ENCODE peak calls at places on chromosomes 3 and 15, in ten cellular contexts. O, Z, W, C, A, R, B, I, T and X are unnamed samples.

GRCh38 chr3:14143826-14144225 is 19.0 kb downstream of the TMEM43 start:
- DNase-seq in C (no peak), Z (no peak), R (peak; percentile 92), T (no peak), B (peak; percentile 87), W (no peak), A (no peak), O (peak; percentile 85), I (no peak), X (no peak)

GRCh38 chr3:80087769-80088168 is 320.0 kb upstream of the ROBO1 start:
- DNase-seq in C (no peak), Z (no peak), O (no peak), B (peak; percentile 7), T (no peak), I (no peak), A (no peak), R (peak; percentile 46), W (no peak), X (no peak)

GRCh38 chr3:179272385-179272784 is 21.5 kb upstream of the KCNMB3 start:
- DNase-seq in I (no peak), Z (no peak), A (no peak), W (no peak), B (no peak), O (no peak), C (no peak), T (peak; percentile 36), R (no peak), X (peak; percentile 23)

GRCh38 chr3:99640214-99640851 is 1.9 kb downstream of the COL8A1 start:
- DNase-seq in T (no peak), B (no peak), W (no peak), R (no peak), Z (no peak), C (no peak), I (no peak), A (no peak), O (no peak), X (no peak)

GRCh38 chr15:46460426-46460825 is 825.6 kb downstream of the SQOR start:
- DNase-seq in Z (no peak), B (no peak), A (no peak), T (peak; percentile 88), W (no peak), R (no peak), C (no peak), I (no peak), O (no peak), X (no peak)

GRCh38 chr15:28021281-28022039 is 77.7 kb downstream of the OCA2 start:
- DNase-seq in R (peak; percentile 43), B (no peak), W (no peak), Z (no peak), T (peak; percentile 99), I (no peak), O (peak; percentile 64), A (no peak), C (peak; percentile 6), X (peak; percentile 23)

GRCh38 chr3:19213608-19214220 is 65.4 kb downstream of the KCNH8 start:
- DNase-seq in B (no peak), T (peak; percentile 63), R (no peak), W (no peak), O (no peak), Z (no peak), C (no peak), I (no peak), A (no peak), X (no peak)

GRCh38 chr3:131387796-131388195 is 6.2 kb downstream of the NUDT16 start:
- DNase-seq in I (no peak), R (no peak), B (no peak), O (no peak), T (peak; percentile 21), A (no peak), C (no peak), W (no peak), Z (no peak), X (no peak)

GRCh38 chr3:146077181-146077580 is 83.8 kb downstream of the PLOD2 start:
- DNase-seq in W (no peak), I (no peak), Z (no peak), O (no peak), C (no peak), T (no peak), A (no peak), R (no peak), B (no peak), X (no peak)

GRCh38 chr15:69086427-69087205 is 72.1 kb downstream of the NOX5 start:
- DNase-seq in C (no peak), B (no peak), R (no peak), A (no peak), Z (no peak), T (no peak), I (no peak), O (no peak), W (no peak), X (no peak)

GRCh38 chr15:82810061-82810862 is 834 bp downstream of the WHAMM start:
- DNase-seq in B (peak; percentile 47), A (peak; percentile 19), I (peak; percentile 52), C (peak; percentile 60), T (peak; percentile 35), W (peak; percentile 36), O (peak; percentile 19), Z (peak; percentile 14), R (peak; percentile 43), X (peak; percentile 23)

GRCh38 chr3:59240856-59241255 is 191.0 kb upstream of the CFAP20DC start:
- DNase-seq in C (no peak), I (no peak), W (no peak), O (no peak), B (no peak), A (no peak), Z (no peak), T (no peak), R (no peak), X (no peak)

GRCh38 chr3:189160519-189161309 is 11.1 kb upstream of the TPRG1 start:
- DNase-seq in T (no peak), A (no peak), B (no peak), O (no peak), C (no peak), R (peak; percentile 48), W (no peak), I (no peak), Z (no peak), X (no peak)

GRCh38 chr15:99177679-99178078 is 71.7 kb downstream of the TTC23 start:
- DNase-seq in W (no peak), O (no peak), T (no peak), A (no peak), C (no peak), R (no peak), Z (no peak), B (no peak), I (no peak), X (no peak)

GRCh38 chr3:155428558-155428957 is 135.1 kb upstream of the STRIT1 start:
- DNase-seq in W (no peak), I (no peak), B (peak; percentile 79), O (peak; percentile 60), R (no peak), A (no peak), T (no peak), Z (no peak), C (no peak), X (no peak)

GRCh38 chr15:41892621-41893421 is 1.0 kb downstream of the SPTBN5 start:
- DNase-seq in C (peak; percentile 40), I (peak; percentile 37), R (no peak), B (no peak), W (peak; percentile 80), O (no peak), T (no peak), A (no peak), Z (no peak), X (peak; percentile 26)

GRCh38 chr15:31306426-31307269 is 20.0 kb upstream of the KLF13 start:
- DNase-seq in B (no peak), W (peak; percentile 69), R (no peak), A (no peak), C (no peak), T (no peak), Z (no peak), O (no peak), I (no peak), X (no peak)

GRCh38 chr15:31435891-31436628 is 109.4 kb downstream of the KLF13 start:
- DNase-seq in I (peak; percentile 32), R (no peak), Z (no peak), B (peak; percentile 40), W (no peak), A (peak; percentile 62), O (no peak), C (no peak), T (no peak), X (peak; percentile 54)

GRCh38 chr15:41043276-41043675 is 72.8 kb downstream of the INO80 start:
- DNase-seq in W (no peak), C (no peak), I (no peak), A (no peak), R (no peak), Z (no peak), O (no peak), T (no peak), B (peak; percentile 69), X (no peak)

GRCh38 chr3:84223512-84223911 is 735.3 kb upstream of the CADM2 start:
- DNase-seq in O (no peak), B (no peak), T (no peak), Z (no peak), C (no peak), W (no peak), R (no peak), I (no peak), A (no peak), X (no peak)

GRCh38 chr3:27311400-27311799 is 57.8 kb downstream of the NEK10 start:
- DNase-seq in A (no peak), R (peak; percentile 74), O (peak; percentile 98), C (no peak), T (no peak), B (peak; percentile 88), Z (no peak), W (no peak), I (no peak), X (no peak)

GRCh38 chr15:78536134-78536533 is 4.1 kb upstream of the PSMA4 start:
- DNase-seq in T (no peak), Z (no peak), O (no peak), W (no peak), C (no peak), I (no peak), B (no peak), R (no peak), A (no peak), X (no peak)

GRCh38 chr3:6861331-6861988 is 545 bp downstream of the GRM7 start:
- DNase-seq in B (no peak), W (no peak), O (no peak), T (peak; percentile 37), C (peak; percentile 22), R (no peak), Z (no peak), A (no peak), I (no peak), X (no peak)

GRCh38 chr15:23869391-23869790 is 182.3 kb upstream of the NDN start:
- DNase-seq in Z (no peak), A (no peak), W (peak; percentile 49), R (no peak), C (no peak), B (peak; percentile 15), T (peak; percentile 81), I (no peak), O (no peak), X (no peak)